ENCODE peak calls at places on chromosomes 3 and 15, in six cellular contexts. One of them, this sample, is unnamed.

GRCh38 chr15:49101536-49101935 is 53.9 kb downstream of the COPS2 start:
- DNase-seq in ovary: no peak
- DNase-seq in breast epithelium: no peak
- DNase-seq in lower leg skin: no peak
- DNase-seq in K562: no peak
- DNase-seq in heart left ventricle: no peak
- DNase-seq in this sample: no peak

GRCh38 chr3:76054404-76054803 is 269.1 kb upstream of the ZNF717 start:
- DNase-seq in ovary: no peak
- DNase-seq in heart left ventricle: no peak
- DNase-seq in K562: no peak
- DNase-seq in breast epithelium: no peak
- DNase-seq in lower leg skin: no peak
- DNase-seq in this sample: no peak

GRCh38 chr3:71201939-71202338 is 381.6 kb downstream of the FOXP1 start:
- DNase-seq in ovary: peak; percentile 87
- DNase-seq in lower leg skin: peak; percentile 43
- DNase-seq in breast epithelium: peak; percentile 60
- DNase-seq in heart left ventricle: peak; percentile 65
- DNase-seq in K562: no peak
- DNase-seq in this sample: no peak

GRCh38 chr3:128867200-128868125 is 12.0 kb upstream of the ACAD9 start:
- DNase-seq in K562: no peak
- DNase-seq in lower leg skin: no peak
- DNase-seq in heart left ventricle: no peak
- DNase-seq in ovary: no peak
- DNase-seq in breast epithelium: peak; percentile 28
- DNase-seq in this sample: peak; percentile 40

GRCh38 chr3:64209866-64210609 is 15.2 kb downstream of the PRICKLE2 start:
- DNase-seq in K562: no peak
- DNase-seq in breast epithelium: no peak
- DNase-seq in ovary: peak; percentile 56
- DNase-seq in lower leg skin: no peak
- DNase-seq in heart left ventricle: peak; percentile 74
- DNase-seq in this sample: no peak

GRCh38 chr3:100893108-100893507 is 100.1 kb downstream of the ABI3BP start:
- DNase-seq in lower leg skin: peak; percentile 43
- DNase-seq in breast epithelium: no peak
- DNase-seq in ovary: no peak
- DNase-seq in K562: no peak
- DNase-seq in heart left ventricle: peak; percentile 34
- DNase-seq in this sample: no peak

GRCh38 chr15:85276508-85276907 is 103.9 kb upstream of the AKAP13 start:
- DNase-seq in breast epithelium: no peak
- DNase-seq in K562: no peak
- DNase-seq in heart left ventricle: no peak
- DNase-seq in ovary: no peak
- DNase-seq in lower leg skin: no peak
- DNase-seq in this sample: no peak

GRCh38 chr3:17585561-17586325 is 156.7 kb downstream of the TBC1D5 start:
- DNase-seq in lower leg skin: no peak
- DNase-seq in breast epithelium: no peak
- DNase-seq in K562: no peak
- DNase-seq in ovary: no peak
- DNase-seq in heart left ventricle: no peak
- DNase-seq in this sample: no peak

GRCh38 chr3:61561374-61562041 is at the start of gene PTPRG:
- DNase-seq in heart left ventricle: peak; percentile 91
- DNase-seq in K562: no peak
- DNase-seq in ovary: peak; percentile 93
- DNase-seq in breast epithelium: peak; percentile 84
- DNase-seq in lower leg skin: peak; percentile 88
- DNase-seq in this sample: no peak

GRCh38 chr15:101045236-101045646 is 126.1 kb downstream of the LRRK1 start:
- DNase-seq in heart left ventricle: no peak
- DNase-seq in K562: no peak
- DNase-seq in ovary: peak; percentile 25
- DNase-seq in lower leg skin: no peak
- DNase-seq in breast epithelium: no peak
- DNase-seq in this sample: no peak

GRCh38 chr3:152264378-152264777 is 4.4 kb upstream of the MBNL1 start:
- DNase-seq in lower leg skin: no peak
- DNase-seq in heart left ventricle: no peak
- DNase-seq in K562: no peak
- DNase-seq in ovary: no peak
- DNase-seq in breast epithelium: no peak
- DNase-seq in this sample: no peak

GRCh38 chr15:80912673-80913072 is 76.9 kb downstream of the MESD start:
- DNase-seq in lower leg skin: no peak
- DNase-seq in K562: no peak
- DNase-seq in heart left ventricle: no peak
- DNase-seq in ovary: no peak
- DNase-seq in breast epithelium: no peak
- DNase-seq in this sample: no peak

GRCh38 chr3:184355261-184356012 is 6.0 kb downstream of the CLCN2 start:
- DNase-seq in ovary: no peak
- DNase-seq in breast epithelium: no peak
- DNase-seq in lower leg skin: no peak
- DNase-seq in heart left ventricle: no peak
- DNase-seq in K562: no peak
- DNase-seq in this sample: no peak

GRCh38 chr15:36884404-36885335 is 215.7 kb downstream of the MEIS2 start:
- DNase-seq in lower leg skin: no peak
- DNase-seq in ovary: no peak
- DNase-seq in K562: no peak
- DNase-seq in breast epithelium: no peak
- DNase-seq in heart left ventricle: no peak
- DNase-seq in this sample: no peak

GRCh38 chr3:189038773-189039720 is 132.7 kb upstream of the TPRG1 start:
- DNase-seq in K562: no peak
- DNase-seq in breast epithelium: no peak
- DNase-seq in lower leg skin: no peak
- DNase-seq in ovary: no peak
- DNase-seq in heart left ventricle: no peak
- DNase-seq in this sample: no peak

GRCh38 chr15:59550520-59550919 is 61.1 kb upstream of the GCNT3 start:
- DNase-seq in ovary: no peak
- DNase-seq in lower leg skin: no peak
- DNase-seq in K562: no peak
- DNase-seq in breast epithelium: no peak
- DNase-seq in heart left ventricle: no peak
- DNase-seq in this sample: no peak

GRCh38 chr3:142999881-143000280 is 1.5 kb upstream of the U2SURP start:
- DNase-seq in K562: peak; percentile 51
- DNase-seq in breast epithelium: no peak
- DNase-seq in ovary: no peak
- DNase-seq in lower leg skin: no peak
- DNase-seq in heart left ventricle: no peak
- DNase-seq in this sample: peak; percentile 27

GRCh38 chr3:143002083-143002712 is 828 bp downstream of the U2SURP start:
- DNase-seq in ovary: no peak
- DNase-seq in K562: peak; percentile 40
- DNase-seq in breast epithelium: no peak
- DNase-seq in heart left ventricle: no peak
- DNase-seq in lower leg skin: no peak
- DNase-seq in this sample: peak; percentile 72

GRCh38 chr3:143001034-143001368 is 369 bp upstream of the U2SURP start:
- DNase-seq in breast epithelium: peak; percentile 58
- DNase-seq in heart left ventricle: peak; percentile 75
- DNase-seq in K562: no peak
- DNase-seq in lower leg skin: peak; percentile 71
- DNase-seq in ovary: no peak
- DNase-seq in this sample: no peak

GRCh38 chr3:143001369-143002082 is at the start of gene U2SURP:
- DNase-seq in K562: peak; percentile 88
- DNase-seq in lower leg skin: peak; percentile 97
- DNase-seq in ovary: peak; percentile 96
- DNase-seq in breast epithelium: peak; percentile 93
- DNase-seq in heart left ventricle: peak; percentile 98
- DNase-seq in this sample: peak; percentile 98

DNA sequence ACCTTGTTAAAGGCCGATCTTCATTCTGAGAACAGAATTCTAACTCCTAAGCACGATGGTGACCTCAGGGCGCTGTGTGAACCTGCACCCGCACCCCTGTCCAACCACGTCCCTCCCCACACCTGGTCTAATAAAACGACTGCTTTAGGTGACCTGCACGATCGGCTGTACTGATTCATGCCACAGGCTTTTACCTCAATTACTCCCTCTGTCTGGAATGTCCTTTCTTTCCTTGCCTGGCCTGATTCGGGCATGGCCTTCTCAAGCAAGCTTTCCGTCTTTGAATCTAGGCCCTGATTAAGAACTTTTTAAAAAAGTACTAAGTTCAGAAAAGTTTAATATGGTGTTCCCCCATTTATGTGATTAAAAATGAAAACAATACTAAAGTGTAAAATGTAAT is 845 bp upstream of the U2SURP start:
- DNase-seq in K562: peak; percentile 33
- DNase-seq in heart left ventricle: no peak
- DNase-seq in ovary: no peak
- DNase-seq in lower leg skin: no peak
- DNase-seq in breast epithelium: no peak
- DNase-seq in this sample: peak; percentile 48
- TF ChIP-seq POLR2A in K562: no peak
- TF ChIP-seq POLR2A in heart left ventricle: no peak
- TF ChIP-seq POLR2A in ovary: no peak
- TF ChIP-seq POLR2A in lower leg skin: no peak
- TF ChIP-seq POLR2A in breast epithelium: no peak
- TF ChIP-seq POLR2A in this sample: no peak

DNA sequence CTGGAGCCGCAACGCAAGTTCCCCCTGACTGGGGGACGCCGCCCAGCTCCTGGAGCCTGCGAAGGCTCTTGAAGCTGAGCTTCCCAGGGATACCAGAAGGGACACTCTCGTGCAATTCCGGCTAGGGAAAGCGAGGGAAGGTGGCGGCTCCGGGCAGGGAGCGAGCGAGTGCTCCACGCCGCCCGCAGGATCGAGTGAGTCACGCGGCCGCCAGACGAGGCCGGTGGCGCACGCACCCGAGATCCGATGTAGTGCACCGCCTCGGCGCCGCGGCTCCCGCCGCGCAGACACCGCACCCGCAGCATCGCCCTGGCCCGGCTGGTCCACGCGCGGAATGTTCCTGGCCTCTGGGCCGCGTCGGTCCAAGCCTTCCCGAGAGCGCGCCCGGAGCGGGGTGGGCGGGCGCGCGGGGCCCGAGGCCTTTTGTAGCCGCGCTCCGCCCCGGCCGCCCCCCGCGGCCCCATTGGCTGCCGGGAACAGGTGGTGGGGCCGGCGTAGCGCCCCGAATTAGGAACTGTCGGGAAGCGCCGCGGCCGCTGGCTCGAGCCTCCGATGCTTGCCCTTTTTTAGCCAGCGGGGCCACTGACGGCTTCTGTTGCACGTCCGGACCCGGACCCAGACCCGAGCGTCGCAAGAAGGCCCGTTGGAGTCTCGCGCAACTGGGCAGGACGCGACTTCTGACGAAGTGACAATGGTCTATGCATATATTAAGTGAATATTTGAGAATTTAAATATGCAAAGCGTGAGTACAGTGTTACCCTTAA is at the start of gene GATM:
- DNase-seq in K562: no peak
- DNase-seq in heart left ventricle: peak; percentile 88
- DNase-seq in breast epithelium: peak; percentile 79
- DNase-seq in ovary: peak; percentile 82
- DNase-seq in lower leg skin: peak; percentile 61
- DNase-seq in this sample: peak; percentile 48
- TF ChIP-seq POLR2A in K562: no peak
- TF ChIP-seq POLR2A in heart left ventricle: no peak
- TF ChIP-seq POLR2A in breast epithelium: no peak
- TF ChIP-seq POLR2A in ovary: peak; percentile 72
- TF ChIP-seq POLR2A in lower leg skin: no peak
- TF ChIP-seq POLR2A in this sample: no peak

DNA sequence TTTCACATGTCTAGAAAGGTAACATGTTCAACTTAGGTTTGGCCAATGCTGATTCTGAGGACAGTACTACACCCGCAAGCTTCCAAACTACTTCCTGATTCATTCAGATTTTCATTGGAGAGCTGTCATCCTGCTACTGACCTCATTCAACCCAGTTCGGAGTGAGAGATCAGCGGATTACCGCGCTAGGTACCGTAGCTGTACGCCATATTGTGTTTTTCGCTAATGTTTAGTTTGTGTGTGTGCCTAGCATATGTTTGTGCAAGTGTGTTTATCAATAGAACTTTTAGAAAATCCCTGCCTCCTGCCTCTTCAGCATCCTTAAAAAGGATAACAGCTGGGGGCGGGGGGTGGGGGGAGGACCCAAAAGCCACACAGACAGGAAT is 1.1 kb downstream of the ZBTB20 start:
- DNase-seq in breast epithelium: no peak
- DNase-seq in K562: no peak
- DNase-seq in lower leg skin: peak; percentile 50
- DNase-seq in ovary: no peak
- DNase-seq in heart left ventricle: peak; percentile 37
- DNase-seq in this sample: peak; percentile 80
- TF ChIP-seq POLR2A in breast epithelium: peak; percentile 17
- TF ChIP-seq POLR2A in K562: no peak
- TF ChIP-seq POLR2A in lower leg skin: no peak
- TF ChIP-seq POLR2A in ovary: no peak
- TF ChIP-seq POLR2A in heart left ventricle: no peak
- TF ChIP-seq POLR2A in this sample: peak; percentile 50

DNA sequence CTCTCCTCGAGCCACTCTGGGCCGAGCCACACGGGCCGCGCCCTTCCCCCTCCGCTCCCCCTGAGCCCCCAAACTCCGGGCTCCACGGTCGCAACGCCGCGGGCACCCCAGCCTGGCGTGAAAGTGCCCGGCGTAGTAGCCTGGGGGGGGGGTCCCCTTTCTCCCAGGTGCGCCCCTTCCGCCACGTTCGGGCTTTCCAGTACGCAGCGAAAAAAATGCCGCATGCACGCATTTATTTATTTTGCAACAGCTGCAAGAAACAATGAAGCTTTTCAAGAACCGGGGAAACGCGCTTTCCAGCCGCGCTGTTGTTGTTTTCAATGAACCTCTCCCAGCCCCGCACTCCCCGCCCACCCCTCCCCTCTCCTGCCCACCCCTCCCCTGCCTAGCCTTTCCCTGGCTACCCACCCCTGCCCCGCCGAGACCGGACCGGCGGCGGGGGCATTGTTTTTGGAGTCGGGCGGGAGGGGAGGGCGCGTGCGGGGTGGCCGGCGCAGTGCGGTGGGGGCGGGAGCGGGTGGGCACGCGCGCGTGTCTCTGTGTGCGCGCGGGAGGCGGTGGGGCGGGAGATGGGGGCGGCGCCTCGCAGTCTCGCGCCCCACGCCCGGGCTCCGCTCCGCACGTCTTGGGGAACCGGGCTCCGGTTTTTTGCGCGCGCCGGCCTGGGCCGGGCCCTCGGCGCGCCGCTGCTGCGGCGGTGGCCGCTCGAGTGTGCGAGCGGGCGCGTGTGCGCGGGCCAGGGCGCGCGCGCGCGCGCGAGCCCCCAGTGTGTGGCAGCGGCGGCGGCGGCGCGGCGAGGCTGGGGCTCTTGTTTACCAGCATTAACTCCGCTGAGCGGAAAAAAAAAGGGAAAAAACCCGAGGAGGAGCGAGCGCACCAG is at the start of gene IGF1R:
- DNase-seq in ovary: peak; percentile 86
- DNase-seq in breast epithelium: peak; percentile 82
- DNase-seq in lower leg skin: peak; percentile 74
- DNase-seq in heart left ventricle: peak; percentile 88
- DNase-seq in K562: peak; percentile 91
- DNase-seq in this sample: peak; percentile 96
- TF ChIP-seq POLR2A in ovary: peak; percentile 29
- TF ChIP-seq POLR2A in breast epithelium: no peak
- TF ChIP-seq POLR2A in lower leg skin: no peak
- TF ChIP-seq POLR2A in heart left ventricle: peak; percentile 35
- TF ChIP-seq POLR2A in K562: no peak
- TF ChIP-seq POLR2A in this sample: no peak